ENCODE peak calls at places on chromosomes 2 and 18, in five cellular contexts. L, V, F, G and K are unnamed samples.

GRCh38 chr2:238456966-238457926 is 30.5 kb downstream of the ASB1 start:
- DNase-seq in F (no peak), V (peak), G (no peak), L (no peak), K (no peak)

GRCh38 chr2:108587621-108588020 is 53.4 kb downstream of the LIMS1 start:
- DNase-seq in F (no peak), L (no peak), G (no peak), V (no peak), K (no peak)

GRCh38 chr2:201040867-201041628 is 30.4 kb downstream of the HYCC2 start:
- DNase-seq in V (peak), F (no peak), G (no peak), L (no peak), K (no peak)

GRCh38 chr18:61597321-61597720 is 264.1 kb downstream of the CDH20 start:
- DNase-seq in V (no peak), G (no peak), L (no peak), F (no peak), K (no peak)

GRCh38 chr2:185583058-185583816 is 155.4 kb upstream of the FSIP2 start:
- DNase-seq in F (no peak), G (no peak), V (peak), L (no peak), K (no peak)

GRCh38 chr18:23453657-23454011 is 547 bp downstream of the RIOK3 start:
- DNase-seq in F (no peak), G (no peak), L (no peak), V (peak), K (no peak)

GRCh38 chr18:24322594-24323136 is 75.0 kb downstream of the OSBPL1A start:
- DNase-seq in G (no peak), L (no peak), V (no peak), F (no peak), K (no peak)

GRCh38 chr2:182359027-182360011 is 67.5 kb downstream of the PDE1A start:
- DNase-seq in L (no peak), F (no peak), G (no peak), V (no peak), K (no peak)

GRCh38 chr2:216620806-216621205 is 12.4 kb upstream of the IGFBP2 start:
- DNase-seq in G (no peak), V (no peak), F (no peak), L (no peak), K (no peak)

GRCh38 chr2:60958361-60958760 is 59.2 kb upstream of the PEX13 start:
- DNase-seq in V (no peak), F (no peak), G (no peak), L (no peak), K (no peak)

GRCh38 chr2:29260151-29260772 is 145.0 kb downstream of the CLIP4 start:
- DNase-seq in L (no peak), V (no peak), F (no peak), G (no peak), K (no peak)

GRCh38 chr2:99657691-99658258 is 168.0 kb upstream of the REV1 start:
- DNase-seq in V (no peak), G (no peak), L (no peak), F (no peak), K (no peak)

GRCh38 chr2:99662761-99663341 is 173.0 kb upstream of the REV1 start:
- DNase-seq in V (no peak), F (no peak), G (no peak), L (no peak), K (no peak)

GRCh38 chr2:99660616-99661416 is 171.0 kb upstream of the REV1 start:
- DNase-seq in V (no peak), F (no peak), G (no peak), L (no peak), K (no peak)

GRCh38 chr2:99656938-99657337 is 167.1 kb upstream of the REV1 start:
- DNase-seq in L (no peak), V (no peak), G (no peak), F (peak), K (no peak)

DNA sequence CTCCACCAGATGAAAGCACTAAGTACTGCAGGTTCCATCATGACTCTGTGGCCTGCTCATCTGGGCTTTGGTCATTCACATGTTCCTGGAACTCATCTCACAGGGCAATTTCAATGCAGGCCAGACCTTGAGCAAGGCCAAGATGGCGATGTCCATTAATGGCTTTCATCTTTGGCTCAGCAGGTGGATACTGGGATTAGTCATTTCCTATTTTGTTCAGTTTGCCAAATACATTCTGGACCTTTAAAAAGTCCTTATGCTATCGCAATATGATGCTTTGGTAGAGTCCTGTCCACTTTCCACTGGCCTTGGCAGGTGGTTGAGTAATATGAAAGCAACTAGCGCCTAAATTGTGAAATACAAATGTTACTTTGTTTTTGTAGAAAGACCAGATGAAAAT is 170.1 kb upstream of the REV1 start:
- DNase-seq in G (no peak), F (no peak), V (no peak), L (no peak), K (no peak)
- TF ChIP-seq TAF1 in G (no peak), F (no peak), V (no peak), L (no peak), K (no peak)

GRCh38 chr2:120231974-120232635 is 8.9 kb upstream of the TMEM185B start:
- DNase-seq in V (no peak), L (no peak), G (peak), F (no peak), K (peak)

GRCh38 chr2:120231564-120231973 is 8.4 kb upstream of the TMEM185B start:
- DNase-seq in F (no peak), V (no peak), G (no peak), L (no peak), K (no peak)

GRCh38 chr2:120229341-120229740 is 6.1 kb upstream of the TMEM185B start:
- DNase-seq in V (no peak), F (no peak), G (no peak), L (no peak), K (no peak)

GRCh38 chr2:120228503-120228902 is 5.3 kb upstream of the TMEM185B start:
- DNase-seq in L (no peak), G (no peak), V (no peak), F (no peak), K (no peak)

DNA sequence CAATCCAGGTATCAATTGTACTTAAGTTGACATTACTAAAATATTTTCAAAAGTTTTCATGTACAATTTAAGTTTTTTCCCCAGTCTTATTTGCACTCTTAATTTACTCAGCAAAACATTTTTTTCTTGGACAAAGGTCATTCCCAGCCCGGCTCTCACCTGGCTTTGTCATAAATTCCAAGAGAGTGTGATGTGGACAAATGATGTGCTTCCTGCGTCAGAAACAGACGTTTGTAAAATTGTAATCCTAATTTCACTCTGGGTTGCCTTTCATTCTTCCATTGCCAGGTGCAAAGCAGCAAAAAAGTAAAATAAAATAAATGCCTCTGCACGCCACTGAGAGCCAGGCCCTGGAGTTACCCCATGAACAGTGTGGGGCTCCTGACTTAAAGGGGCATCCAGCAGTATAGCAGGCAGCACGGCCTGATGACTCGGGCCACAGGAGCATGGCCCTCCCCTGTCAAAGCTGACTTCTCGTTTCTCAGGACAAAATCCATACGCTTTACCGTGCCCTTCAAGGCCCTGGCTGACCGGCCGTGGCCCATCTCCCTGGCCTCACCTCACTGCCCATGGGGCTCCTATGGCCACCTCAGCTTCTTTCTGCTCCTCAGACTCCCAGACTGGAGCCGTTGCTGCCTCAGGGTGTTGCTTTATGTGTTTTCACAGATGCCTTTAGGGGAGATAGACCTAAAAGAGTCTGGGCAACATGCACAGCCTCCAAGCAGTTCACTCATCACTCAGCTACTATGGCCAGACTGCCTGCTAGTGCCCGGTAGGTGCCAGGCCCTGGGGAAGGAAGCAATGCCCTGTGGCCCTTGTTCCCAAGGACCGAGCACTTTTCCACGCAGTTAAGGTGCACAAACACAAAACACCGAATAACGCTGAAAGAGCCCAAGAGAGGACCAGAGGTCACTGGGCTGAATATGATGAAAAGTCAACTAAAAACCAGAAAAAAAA is 7.6 kb upstream of the TMEM185B start:
- DNase-seq in G (no peak), F (no peak), L (no peak), V (no peak), K (no peak)
- TF ChIP-seq POLR2AphosphoS5 in G (no peak), F (no peak), L (no peak), V (no peak), K (no peak)

GRCh38 chr2:45983213-45983612 is 314.0 kb upstream of the EPAS1 start:
- DNase-seq in L (no peak), G (no peak), F (no peak), V (no peak), K (no peak)
- TF ChIP-seq TAF1 in L (no peak), G (no peak), F (no peak), V (no peak), K (no peak)

GRCh38 chr2:75562513-75562864 is 1.8 kb upstream of the EVA1A start:
- DNase-seq in G (no peak), L (no peak), V (peak), F (no peak), K (no peak)

GRCh38 chr2:75560022-75560767 is 544 bp downstream of the EVA1A start:
- DNase-seq in V (no peak), F (peak), G (peak), L (no peak), K (no peak)

GRCh38 chr2:75559633-75560021 is 1.1 kb downstream of the EVA1A start:
- DNase-seq in L (no peak), F (no peak), V (no peak), G (no peak), K (no peak)

GRCh38 chr2:75561566-75562512 is 1.1 kb upstream of the EVA1A start:
- DNase-seq in L (no peak), V (no peak), G (no peak), F (no peak), K (no peak)

GRCh38 chr2:75560768-75561565 is at the start of gene EVA1A:
- DNase-seq in L (no peak), F (peak), G (peak), V (peak), K (peak)
- TF ChIP-seq POLR2AphosphoS5 in L (no peak), F (peak), G (no peak), V (peak), K (no peak)

DNA sequence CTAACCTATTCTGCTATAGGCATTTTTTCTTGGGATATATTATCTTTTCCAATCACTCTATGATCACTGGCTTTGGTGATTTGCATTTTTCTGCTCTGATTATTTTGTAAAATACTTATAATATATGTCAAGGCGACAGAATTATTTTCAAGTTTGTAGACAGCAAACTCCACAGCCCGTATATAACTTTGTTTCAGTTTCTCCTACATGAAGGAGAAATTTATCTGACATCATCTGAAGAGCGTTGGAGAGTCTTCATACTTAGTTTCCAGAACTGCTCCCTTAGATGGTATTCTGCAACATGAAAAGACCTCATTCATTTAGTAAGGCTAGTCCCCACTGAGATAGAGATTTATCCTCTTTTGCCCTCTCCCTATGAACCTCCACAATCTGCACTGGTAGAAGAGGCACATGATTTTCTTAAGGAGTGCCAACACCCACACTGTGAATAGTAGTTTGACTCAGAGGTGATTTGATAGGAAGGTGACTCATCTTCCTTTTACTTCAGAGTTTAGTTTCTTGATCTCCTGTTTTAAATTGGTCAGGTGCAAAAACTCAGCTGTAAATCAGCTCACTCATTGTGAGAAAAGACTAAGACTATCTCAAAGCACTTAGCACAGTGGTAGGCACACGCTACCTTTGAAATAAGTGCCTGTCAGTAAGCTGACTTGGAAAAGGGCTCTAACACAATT is 1848.6 kb upstream of the CELF4 start:
- DNase-seq in F (no peak), V (no peak), G (no peak), L (no peak), K (no peak)
- TF ChIP-seq TAF1 in F (no peak), V (no peak), G (no peak), L (no peak), K (no peak)